ENCODE peak calls at places on chromosomes 12 and 14, in nine cellular contexts. I, W, N, O, P, Z, Y, V and K are unnamed samples.

GRCh38 chr12:115946867-115947695 is 330.4 kb downstream of the MED13L start:
- DNase-seq in I (no peak), W (no peak), N (no peak), O (no peak), P (no peak), Z (no peak), Y (no peak), V (peak; percentile 41), K (no peak)

GRCh38 chr14:95535226-95536021 is 574 bp downstream of the GLRX5 start:
- DNase-seq in I (no peak), W (no peak), N (no peak), O (no peak), P (no peak), Z (peak; percentile 55), Y (no peak), V (no peak), K (peak; percentile 46)

GRCh38 chr12:27498761-27499160 is 25.2 kb upstream of the PPFIBP1 start:
- DNase-seq in I (no peak), W (no peak), N (peak; percentile 22), O (peak; percentile 56), P (no peak), Z (no peak), Y (no peak), V (no peak), K (no peak)

GRCh38 chr14:35277179-35277578 is 15.0 kb upstream of the PSMA6 start:
- DNase-seq in I (no peak), W (no peak), N (no peak), O (no peak), P (no peak), Z (no peak), Y (no peak), V (no peak), K (no peak)

GRCh38 chr12:71469235-71469873 is 29.8 kb downstream of the LGR5 start:
- DNase-seq in I (peak; percentile 89), W (no peak), N (peak; percentile 8), O (peak; percentile 8), P (peak; percentile 77), Z (no peak), Y (no peak), V (peak; percentile 67), K (no peak)

GRCh38 chr14:69485261-69485660 is 733 bp downstream of the PLEKHD1 start:
- DNase-seq in I (no peak), W (no peak), N (no peak), O (no peak), P (no peak), Z (no peak), Y (no peak), V (no peak), K (no peak)

GRCh38 chr12:111439657-111440151 is 34.0 kb downstream of the SH2B3 start:
- DNase-seq in I (no peak), W (no peak), N (no peak), O (no peak), P (no peak), Z (no peak), Y (no peak), V (no peak), K (no peak)

GRCh38 chr14:60164717-60165546 is at the start of gene DHRS7:
- DNase-seq in I (peak; percentile 68), W (peak; percentile 79), N (peak; percentile 70), O (peak; percentile 81), P (no peak), Z (peak; percentile 83), Y (peak; percentile 90), V (peak; percentile 73), K (peak; percentile 82)

GRCh38 chr12:94561943-94562411 is 88.4 kb downstream of the TMCC3 start:
- DNase-seq in I (no peak), W (no peak), N (no peak), O (no peak), P (no peak), Z (peak; percentile 66), Y (peak; percentile 59), V (no peak), K (no peak)

GRCh38 chr12:11813422-11813813 is 163.9 kb downstream of the ETV6 start:
- DNase-seq in I (no peak), W (no peak), N (no peak), O (peak; percentile 9), P (no peak), Z (no peak), Y (no peak), V (no peak), K (no peak)

GRCh38 chr14:64220466-64220865 is 73.7 kb downstream of the ESR2 start:
- DNase-seq in I (no peak), W (no peak), N (no peak), O (no peak), P (no peak), Z (no peak), Y (peak; percentile 76), V (no peak), K (no peak)

GRCh38 chr14:103561381-103562134 is 899 bp downstream of the BAG5 start:
- DNase-seq in I (peak; percentile 45), W (no peak), N (peak; percentile 56), O (peak; percentile 56), P (no peak), Z (no peak), Y (peak; percentile 46), V (peak; percentile 63), K (no peak)

GRCh38 chr14:104876251-104876699 is 11.2 kb downstream of the CEP170B start:
- DNase-seq in I (no peak), W (peak; percentile 59), N (peak; percentile 25), O (no peak), P (no peak), Z (peak; percentile 59), Y (no peak), V (peak; percentile 53), K (peak; percentile 33)

GRCh38 chr14:73887116-73887490 is 444 bp downstream of the ZNF410 start:
- DNase-seq in I (peak; percentile 34), W (no peak), N (peak; percentile 50), O (peak; percentile 35), P (no peak), Z (no peak), Y (no peak), V (no peak), K (no peak)

GRCh38 chr12:95919110-95919509 is 23.3 kb downstream of the CCDC38 start:
- DNase-seq in I (no peak), W (no peak), N (no peak), O (no peak), P (no peak), Z (no peak), Y (no peak), V (no peak), K (no peak)
- TF ChIP-seq CTCF in I (no peak), W (no peak), N (no peak), O (no peak), P (no peak), Z (no peak), Y (no peak), V (no peak), K (no peak)

DNA sequence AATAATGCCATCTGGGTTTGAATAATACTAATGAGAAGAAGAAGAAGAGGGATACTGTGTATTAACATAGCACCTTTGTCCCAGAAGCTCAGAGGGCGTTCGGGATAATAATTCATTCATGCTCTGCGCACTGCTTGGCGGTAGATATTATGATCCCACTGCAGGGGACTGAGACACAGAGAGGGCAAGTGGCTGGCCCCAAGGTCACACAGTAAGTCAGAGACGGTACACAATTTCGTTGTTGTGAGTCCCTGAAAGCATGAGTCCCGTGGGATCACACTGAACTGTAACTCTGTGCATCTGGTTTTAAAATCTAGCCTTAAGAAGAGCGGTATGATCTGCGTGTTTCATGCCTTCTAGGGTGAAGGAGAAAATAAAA is 47.9 kb upstream of the PARP11 start:
- DNase-seq in I (no peak), W (no peak), N (no peak), O (no peak), P (no peak), Z (no peak), Y (no peak), V (no peak), K (no peak)
- H3K4me3 ChIP-seq in I (no peak overlapping the region), W (no peak overlapping the region), N (no peak overlapping the region), O (no peak overlapping the region), P (no peak overlapping the region), Z (no peak overlapping the region), Y (no peak overlapping the region), V (no peak overlapping the region), K (no peak overlapping the region)

GRCh38 chr12:57211791-57212700 is 4.5 kb upstream of the NXPH4 start:
- DNase-seq in I (no peak), W (no peak), N (no peak), O (no peak), P (no peak), Z (no peak), Y (no peak), V (no peak), K (no peak)
- TF ChIP-seq CTCF in I (no peak), W (no peak), N (peak; percentile 4), O (peak; percentile 14), P (no peak), Z (no peak), Y (no peak), V (no peak), K (no peak)

GRCh38 chr12:122870163-122870842 is 25.6 kb downstream of the VPS37B start:
- DNase-seq in I (no peak), W (no peak), N (no peak), O (no peak), P (no peak), Z (no peak), Y (no peak), V (no peak), K (peak; percentile 52)

GRCh38 chr12:122872815-122873361 is 23.0 kb downstream of the VPS37B start:
- DNase-seq in I (no peak), W (no peak), N (no peak), O (no peak), P (no peak), Z (no peak), Y (no peak), V (no peak), K (no peak)

GRCh38 chr12:122870867-122871664 is 24.9 kb downstream of the VPS37B start:
- DNase-seq in I (peak; percentile 52), W (no peak), N (peak; percentile 76), O (peak; percentile 61), P (no peak), Z (no peak), Y (no peak), V (peak; percentile 52), K (peak; percentile 62)

GRCh38 chr12:122873540-122873939 is 22.4 kb downstream of the VPS37B start:
- DNase-seq in I (no peak), W (no peak), N (no peak), O (no peak), P (no peak), Z (no peak), Y (no peak), V (no peak), K (peak; percentile 31)

DNA sequence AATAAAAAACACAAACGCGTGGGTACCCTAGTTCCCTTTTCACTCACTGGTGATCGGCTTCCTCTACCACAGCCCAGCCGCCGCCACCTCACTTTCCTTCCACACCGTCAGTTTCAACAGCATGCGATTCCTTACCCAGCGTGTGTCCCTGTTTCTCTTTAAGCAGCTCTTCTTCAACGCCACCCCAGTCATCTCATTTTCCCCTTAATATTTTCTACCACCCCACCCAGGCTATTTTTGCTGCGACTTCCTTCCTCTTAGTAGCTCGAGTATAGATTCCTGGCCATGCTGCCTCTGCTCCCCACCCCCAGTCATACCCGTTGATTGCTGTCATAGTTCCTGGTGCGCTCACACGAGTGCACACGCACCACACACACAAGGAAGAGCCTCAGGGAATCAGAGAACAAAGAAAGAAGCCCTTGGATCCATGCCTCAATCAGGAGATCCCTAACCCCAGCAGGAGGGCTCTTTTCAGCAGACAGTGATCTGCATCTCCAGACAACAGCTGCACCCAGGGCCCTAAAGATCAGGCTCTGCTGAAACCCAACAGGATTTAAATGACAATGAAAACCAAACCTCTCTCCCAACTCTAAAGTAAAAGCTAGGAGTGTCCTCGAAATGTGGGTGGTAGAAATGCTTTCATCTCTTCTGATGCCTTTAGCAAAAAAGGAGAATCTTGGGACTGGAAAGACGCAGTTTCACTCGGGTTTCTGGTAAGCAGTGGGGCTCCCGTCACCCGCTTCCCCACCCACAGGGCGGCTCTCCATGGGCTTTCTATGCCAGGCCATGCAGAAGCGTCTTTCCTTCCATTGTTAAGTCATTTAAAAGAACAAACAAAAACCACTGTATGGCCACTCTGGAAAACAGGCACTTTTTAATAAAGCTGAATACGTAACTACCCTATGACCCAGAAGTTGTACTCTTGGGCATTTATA is 23.8 kb downstream of the VPS37B start:
- DNase-seq in I (peak; percentile 79), W (peak; percentile 86), N (peak; percentile 75), O (peak; percentile 87), P (no peak), Z (no peak), Y (peak; percentile 60), V (peak; percentile 78), K (peak; percentile 85)
- H3K4me3 ChIP-seq in I (peak overlapping the region; percentile 49), W (peak overlapping the region; percentile 17), N (peak overlapping the region; percentile 47), O (peak overlapping the region; percentile 57), P (no peak overlapping the region), Z (no peak overlapping the region), Y (peak overlapping the region; percentile 60), V (peak overlapping the region; percentile 35), K (no peak overlapping the region)